ENCODE peak calls at places on chromosomes 3 and 15, in seven cellular contexts. C, F, U, Y, A, B and J are unnamed samples.

GRCh38 chr15:90681480-90681879 is 35.7 kb upstream of the BLM start:
- DNase-seq in C (peak; percentile 93), F (no peak), U (no peak), Y (no peak), A (peak; percentile 20), B (no peak), J (peak; percentile 94)

GRCh38 chr15:30904812-30905211 is 1.1 kb downstream of the FAN1 start:
- DNase-seq in C (no peak), F (no peak), U (no peak), Y (no peak), A (no peak), B (no peak), J (no peak)

GRCh38 chr3:123320224-123320623 is 118.5 kb downstream of the SEC22A start:
- DNase-seq in C (no peak), F (peak; percentile 13), U (no peak), Y (no peak), A (no peak), B (no peak), J (no peak)

GRCh38 chr3:76370749-76371148 is 585.4 kb upstream of the ZNF717 start:
- DNase-seq in C (peak; percentile 62), F (no peak), U (no peak), Y (no peak), A (no peak), B (no peak), J (no peak)

GRCh38 chr3:184981071-184981470 is 169.1 kb downstream of the VPS8 start:
- DNase-seq in C (no peak), F (no peak), U (peak; percentile 56), Y (no peak), A (no peak), B (no peak), J (no peak)

GRCh38 chr3:174960898-174961297 is 101.8 kb downstream of the NAALADL2 start:
- DNase-seq in C (no peak), F (no peak), U (no peak), Y (no peak), A (no peak), B (no peak), J (no peak)

GRCh38 chr15:67196672-67197363 is 57.6 kb downstream of the AAGAB start:
- DNase-seq in C (peak; percentile 93), F (no peak), U (no peak), Y (no peak), A (peak; percentile 70), B (no peak), J (peak; percentile 63)

GRCh38 chr3:16174389-16174788 is at the start of gene GALNT15:
- DNase-seq in C (peak; percentile 98), F (peak; percentile 79), U (peak; percentile 65), Y (peak; percentile 69), A (peak; percentile 32), B (peak; percentile 35), J (peak; percentile 98)

GRCh38 chr3:5190147-5190791 is 2.8 kb downstream of the EDEM1 start:
- DNase-seq in C (no peak), F (no peak), U (no peak), Y (no peak), A (no peak), B (no peak), J (no peak)

GRCh38 chr15:97680606-97681220 is 279.8 kb upstream of the ARRDC4 start:
- DNase-seq in C (no peak), F (no peak), U (peak; percentile 61), Y (no peak), A (no peak), B (no peak), J (no peak)

GRCh38 chr3:7867587-7867986 is 634.0 kb upstream of the LMCD1 start:
- DNase-seq in C (no peak), F (no peak), U (no peak), Y (no peak), A (no peak), B (no peak), J (no peak)

GRCh38 chr15:101320501-101321052 is 25.5 kb upstream of the SNRPA1 start:
- DNase-seq in C (peak; percentile 51), F (peak; percentile 85), U (no peak), Y (peak; percentile 40), A (peak; percentile 21), B (no peak), J (peak; percentile 72)

GRCh38 chr3:105611304-105612192 is 244.8 kb downstream of the ALCAM start:
- DNase-seq in C (no peak), F (no peak), U (peak; percentile 54), Y (peak; percentile 27), A (peak; percentile 87), B (no peak), J (no peak)

GRCh38 chr3:98796334-98796733 is 33.2 kb downstream of the ST3GAL6 start:
- DNase-seq in C (no peak), F (no peak), U (no peak), Y (no peak), A (no peak), B (no peak), J (no peak)

DNA sequence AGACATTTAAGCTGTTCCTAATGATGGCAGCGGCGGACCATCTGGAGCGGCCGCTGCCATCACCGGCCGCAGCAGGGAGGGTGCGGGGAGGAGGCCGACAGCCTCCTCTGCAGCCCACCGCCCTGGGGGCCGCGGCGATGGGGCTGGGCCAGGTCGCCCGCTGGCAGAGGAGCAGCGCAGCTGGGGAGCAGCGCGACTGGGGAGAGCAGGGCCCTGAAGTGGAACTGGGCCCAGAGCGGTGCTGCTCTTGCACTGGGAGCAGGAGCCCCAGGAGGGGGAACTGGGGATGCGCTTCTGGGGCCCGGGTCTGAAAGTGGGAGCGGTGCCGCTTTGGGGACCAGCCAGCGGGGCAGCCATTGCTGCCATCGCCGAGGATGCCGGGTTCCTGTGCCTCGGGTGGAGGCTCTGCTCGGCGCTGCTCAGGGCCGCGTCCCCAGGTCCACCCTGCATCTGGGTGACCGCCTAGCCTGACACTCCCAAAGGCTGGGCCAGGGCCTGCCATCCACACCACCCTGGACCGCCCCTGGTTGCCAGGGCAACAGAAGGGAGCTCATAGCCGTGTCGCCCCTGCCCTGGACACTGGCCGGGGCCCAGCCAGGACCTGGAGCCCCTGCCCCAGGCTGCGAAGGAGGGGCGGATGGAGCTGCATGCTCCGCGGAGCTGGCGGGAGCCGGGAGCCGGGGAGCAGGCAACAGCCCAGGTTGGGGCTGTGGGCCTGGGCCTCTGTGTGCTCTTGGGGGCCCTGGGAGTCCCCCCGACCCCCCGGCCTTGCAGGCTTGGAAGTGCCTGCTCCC is 15.5 kb upstream of the PLA2G4E start:
- DNase-seq in C (no peak), F (no peak), U (no peak), Y (no peak), A (no peak), B (no peak), J (no peak)
- TF ChIP-seq CTCF in C (no peak), F (no peak), U (no peak), Y (no peak), A (no peak), B (no peak), J (no peak)

GRCh38 chr3:32423956-32424558 is 32.4 kb downstream of the CMTM7 start:
- DNase-seq in C (no peak), F (no peak), U (no peak), Y (no peak), A (no peak), B (peak; percentile 59), J (no peak)
- H3K4me3 ChIP-seq in C (no peak overlapping the region), F (no peak overlapping the region), U (no peak overlapping the region), Y (no peak overlapping the region), A (no peak overlapping the region), B (no peak overlapping the region), J (no peak overlapping the region)

GRCh38 chr15:25088261-25088790 is 133.5 kb downstream of the SNRPN start:
- DNase-seq in C (no peak), F (no peak), U (no peak), Y (no peak), A (no peak), B (no peak), J (no peak)

GRCh38 chr15:25092661-25093060 is 137.9 kb downstream of the SNRPN start:
- DNase-seq in C (peak; percentile 4), F (no peak), U (no peak), Y (no peak), A (no peak), B (no peak), J (peak; percentile 21)

GRCh38 chr15:25089577-25089976 is 134.8 kb downstream of the SNRPN start:
- DNase-seq in C (no peak), F (no peak), U (no peak), Y (no peak), A (no peak), B (no peak), J (no peak)

GRCh38 chr15:25091421-25092158 is 136.8 kb downstream of the SNRPN start:
- DNase-seq in C (no peak), F (no peak), U (no peak), Y (no peak), A (no peak), B (no peak), J (no peak)

GRCh38 chr15:25090073-25090733 is 135.4 kb downstream of the SNRPN start:
- DNase-seq in C (no peak), F (no peak), U (no peak), Y (no peak), A (no peak), B (no peak), J (no peak)
- TF ChIP-seq CTCF in C (no peak), F (no peak), U (no peak), Y (no peak), A (no peak), B (no peak), J (no peak)

DNA sequence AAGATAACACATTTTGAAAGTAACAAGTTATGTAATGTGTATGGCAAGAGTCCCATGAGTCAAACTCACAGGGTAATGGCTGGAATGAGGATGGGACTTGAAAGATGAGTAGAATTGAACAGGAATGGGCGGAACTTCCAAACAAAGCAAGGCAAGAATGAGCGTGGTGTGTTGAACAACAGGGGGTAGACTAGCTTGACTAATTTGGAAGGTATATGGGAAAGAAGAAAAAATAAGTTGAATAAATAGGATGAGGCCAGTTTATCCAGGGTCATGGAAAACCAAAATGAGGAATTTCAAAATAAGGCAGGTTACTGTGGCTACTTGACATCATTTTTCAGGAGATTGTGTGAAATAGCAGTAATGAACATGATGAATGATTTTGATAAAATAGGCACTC is 2.5 kb upstream of the DPH6 start:
- DNase-seq in C (no peak), F (no peak), U (no peak), Y (no peak), A (peak; percentile 33), B (no peak), J (no peak)
- H3K4me3 ChIP-seq in C (no peak overlapping the region), F (no peak overlapping the region), U (no peak overlapping the region), Y (no peak overlapping the region), A (no peak overlapping the region), B (no peak overlapping the region), J (no peak overlapping the region)

DNA sequence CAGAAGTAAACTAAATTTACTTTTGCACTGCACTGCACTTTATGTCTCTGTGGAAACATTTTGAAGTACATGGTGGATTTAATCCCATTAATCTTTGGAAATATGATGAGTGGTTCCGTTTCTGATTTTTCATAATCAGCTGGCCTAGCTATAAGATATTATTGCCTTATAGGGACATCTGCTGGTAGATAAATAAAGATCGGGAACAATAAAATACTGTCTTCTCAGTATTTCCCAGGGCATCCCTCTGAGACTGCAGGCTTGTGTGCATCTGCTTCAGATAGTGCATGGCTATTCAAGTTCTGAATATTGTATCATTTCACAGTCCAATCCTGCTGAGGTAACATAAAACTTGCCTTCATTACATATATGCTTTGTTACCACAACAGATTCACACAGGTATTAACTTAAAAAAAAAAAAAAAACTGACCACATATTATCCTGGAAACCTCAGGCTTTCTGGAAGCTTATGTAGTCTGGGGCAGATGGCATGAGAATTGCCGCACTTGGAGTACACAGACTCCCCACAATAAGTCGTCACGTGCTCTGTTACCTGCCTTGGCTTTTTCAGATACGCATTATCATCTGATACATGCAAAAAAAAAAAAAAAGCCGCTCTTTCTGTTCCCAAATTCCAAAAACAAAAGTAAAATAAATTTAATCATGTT is 330.8 kb upstream of the AGTR1 start:
- DNase-seq in C (peak; percentile 9), F (no peak), U (no peak), Y (no peak), A (peak; percentile 8), B (no peak), J (peak; percentile 45)
- TF ChIP-seq CTCF in C (peak; percentile 44), F (no peak), U (no peak), Y (no peak), A (no peak), B (no peak), J (no peak)

GRCh38 chr3:66496731-66497130 is 4.1 kb downstream of the LRIG1 start:
- DNase-seq in C (no peak), F (no peak), U (no peak), Y (no peak), A (no peak), B (no peak), J (no peak)
- H3K4me3 ChIP-seq in C (no peak overlapping the region), F (no peak overlapping the region), U (no peak overlapping the region), Y (no peak overlapping the region), A (no peak overlapping the region), B (no peak overlapping the region), J (no peak overlapping the region)